ENCODE peak calls at places on chromosomes 1 and 21, in five cellular contexts. Q is CD8-positive, alpha-beta T cell; B is sigmoid colon; E is fibroblast of mammary gland; A is mucosa of descending colon. P is an unnamed sample.

GRCh38 chr1:6041432-6042062 is 4.1 kb upstream of the KCNAB2 start:
- DNase-seq in Q (peak; percentile 36), B (no peak), E (peak; percentile 21), A (peak; percentile 64), P (no peak)

GRCh38 chr1:181632960-181633359 is 149.6 kb downstream of the CACNA1E start:
- DNase-seq in Q (no peak), B (no peak), E (no peak), A (no peak), P (no peak)

GRCh38 chr1:205455581-205456382 is at the start of gene BLACAT1:
- DNase-seq in Q (no peak), B (no peak), E (no peak), A (no peak), P (no peak)

GRCh38 chr1:181803421-181803820 is 258.1 kb downstream of the ZNF648 start:
- DNase-seq in Q (no peak), B (no peak), E (no peak), A (no peak), P (no peak)

GRCh38 chr1:180586671-180587155 is 27.9 kb downstream of the OVAAL start:
- DNase-seq in Q (no peak), B (no peak), E (peak; percentile 71), A (peak; percentile 40), P (peak; percentile 24)

GRCh38 chr1:167291539-167292195 is 71.0 kb downstream of the POU2F1 start:
- DNase-seq in Q (no peak), B (no peak), E (no peak), A (no peak), P (no peak)

GRCh38 chr1:218259800-218260199 is 25.3 kb upstream of the RRP15 start:
- DNase-seq in Q (no peak), B (no peak), E (no peak), A (no peak), P (no peak)

GRCh38 chr1:222897527-222898190 is 82.8 kb downstream of the DISP1 start:
- DNase-seq in Q (no peak), B (no peak), E (peak; percentile 27), A (no peak), P (no peak)

GRCh38 chr1:152502496-152503180 is 8.0 kb upstream of the LCE5A start:
- DNase-seq in Q (no peak), B (no peak), E (peak; percentile 35), A (no peak), P (no peak)

GRCh38 chr1:182802006-182802798 is 12.6 kb downstream of the NPL start:
- DNase-seq in Q (no peak), B (no peak), E (no peak), A (no peak), P (no peak)

GRCh38 chr1:171740987-171741871 is 636 bp downstream of the VAMP4 start:
- DNase-seq in Q (peak; percentile 51), B (peak; percentile 71), E (peak; percentile 40), A (peak; percentile 48), P (no peak)

GRCh38 chr1:157994704-157995540 is 1.5 kb downstream of the KIRREL1 start:
- DNase-seq in Q (no peak), B (peak; percentile 82), E (peak; percentile 51), A (no peak), P (no peak)

GRCh38 chr21:36487641-36488307 is 7.9 kb upstream of the CLDN14 start:
- DNase-seq in Q (no peak), B (no peak), E (peak; percentile 5), A (peak; percentile 57), P (peak; percentile 39)

DNA sequence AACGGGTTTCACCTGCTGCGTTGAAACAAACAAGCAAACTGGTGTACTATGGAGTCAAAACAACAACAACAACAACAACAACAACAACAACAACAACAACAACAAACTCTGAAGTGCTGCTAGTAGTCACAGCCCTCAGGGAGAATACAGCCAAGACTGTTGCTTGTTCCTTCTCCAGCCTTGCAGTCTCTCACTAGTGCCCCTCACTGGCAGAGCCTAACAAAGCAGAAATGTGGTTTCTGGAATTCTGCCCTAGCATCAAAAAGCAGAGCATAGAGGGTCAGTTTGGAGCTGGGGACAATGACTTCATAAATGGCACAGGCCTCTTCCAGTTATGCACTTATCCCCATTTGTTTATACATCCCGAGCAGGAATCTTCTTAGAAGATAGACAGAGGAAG is 187.4 kb downstream of the KCNK2 start:
- DNase-seq in Q (no peak), B (no peak), E (no peak), A (no peak), P (no peak)
- TF ChIP-seq CTCF in Q (no peak), B (no peak), E (peak; percentile 10), A (no peak), P (peak; percentile 4)

DNA sequence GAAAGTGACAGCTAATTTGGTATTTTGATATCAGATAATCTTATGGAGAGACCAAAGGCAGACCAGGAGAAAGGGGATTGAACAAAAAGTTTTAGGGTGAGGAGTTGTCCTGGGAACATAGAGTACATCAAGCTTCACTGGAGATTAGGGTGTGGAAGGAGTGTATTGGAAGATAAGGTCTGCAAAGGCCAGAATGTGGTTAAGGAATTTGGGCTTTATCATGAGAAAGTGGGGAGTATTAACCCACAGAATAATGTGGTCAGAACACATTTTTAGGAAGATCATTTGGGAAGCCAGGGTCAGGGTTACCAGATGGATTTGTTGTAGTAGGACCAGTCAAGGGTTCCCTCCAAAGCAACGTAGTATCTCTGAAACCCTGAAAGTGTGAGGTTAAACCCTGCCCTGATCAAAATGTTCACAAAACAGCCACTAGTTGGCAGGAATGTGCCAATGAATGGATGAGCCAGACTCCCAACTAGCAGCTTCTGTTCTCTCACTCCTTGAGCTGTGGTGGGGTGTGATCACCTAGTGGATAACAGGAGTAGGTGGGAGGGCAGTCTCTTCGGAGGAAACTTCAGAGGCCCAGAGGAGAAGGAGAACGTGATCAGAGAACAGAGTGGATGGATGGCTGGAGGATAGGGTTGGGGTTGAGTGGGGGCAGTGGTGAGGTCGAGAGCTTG is 35.8 kb downstream of the SLC2A1 start:
- DNase-seq in Q (peak; percentile 68), B (no peak), E (peak; percentile 71), A (no peak), P (peak; percentile 66)
- H3K4me3 ChIP-seq in Q (no peak overlapping the region), B (no peak overlapping the region), E (no peak overlapping the region), A (no peak overlapping the region), P (no peak overlapping the region)

GRCh38 chr1:156257711-156258110 is 9.9 kb upstream of the PAQR6 start:
- DNase-seq in Q (no peak), B (no peak), E (no peak), A (no peak), P (no peak)

GRCh38 chr1:156260896-156261295 is 13.0 kb upstream of the PAQR6 start:
- DNase-seq in Q (no peak), B (no peak), E (no peak), A (no peak), P (no peak)

GRCh38 chr1:156262461-156263287 is 14.8 kb upstream of the PAQR6 start:
- DNase-seq in Q (no peak), B (no peak), E (peak; percentile 96), A (no peak), P (peak; percentile 83)

GRCh38 chr1:156258859-156259258 is 11.0 kb upstream of the PAQR6 start:
- DNase-seq in Q (no peak), B (no peak), E (no peak), A (no peak), P (no peak)

DNA sequence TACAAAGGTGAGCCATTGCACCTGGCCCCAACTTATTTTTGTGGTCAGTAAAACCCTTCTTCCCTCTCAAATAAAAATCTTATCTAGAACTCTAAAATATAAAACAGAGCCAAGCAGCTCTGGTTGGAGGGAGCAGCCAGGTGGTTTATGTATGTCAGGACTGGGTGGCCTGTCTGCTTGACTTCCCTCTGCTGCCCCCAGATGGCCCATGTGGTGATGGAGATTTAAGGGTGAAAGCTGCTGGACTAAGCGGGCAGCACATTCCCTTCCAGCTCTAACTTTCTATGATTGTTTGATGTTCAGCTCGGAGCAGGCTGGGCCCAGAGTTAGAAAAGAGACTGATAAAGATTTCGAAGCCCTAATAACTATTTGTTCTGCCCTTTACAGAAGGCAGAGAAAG is 11.9 kb upstream of the PAQR6 start:
- DNase-seq in Q (no peak), B (no peak), E (no peak), A (no peak), P (no peak)
- TF ChIP-seq CTCF in Q (no peak), B (no peak), E (no peak), A (no peak), P (peak; percentile 28)

GRCh38 chr1:112557385-112557784 is 48.6 kb downstream of the WNT2B start:
- DNase-seq in Q (no peak), B (no peak), E (peak; percentile 52), A (no peak), P (no peak)

GRCh38 chr1:112563341-112563740 is 54.6 kb downstream of the WNT2B start:
- DNase-seq in Q (no peak), B (no peak), E (no peak), A (no peak), P (no peak)

DNA sequence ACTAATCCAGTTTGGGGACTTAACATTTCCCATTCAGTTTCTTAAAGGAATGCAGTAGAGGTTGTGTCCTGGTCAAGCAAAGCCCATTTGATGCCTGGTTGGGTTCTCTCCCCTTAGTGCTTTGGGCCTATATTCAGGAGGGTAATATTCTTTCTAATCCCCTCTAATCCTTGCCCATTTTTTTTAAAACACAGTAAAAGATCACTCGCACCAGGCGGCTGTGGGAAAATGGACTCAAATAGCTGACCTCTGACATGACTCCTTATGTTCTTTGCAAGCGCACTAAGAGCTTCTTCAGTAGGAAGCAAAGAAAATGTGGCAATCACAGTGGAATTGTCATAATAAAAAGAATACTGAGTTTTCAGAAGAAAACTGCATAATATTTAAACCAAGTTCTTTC is 49.9 kb downstream of the WNT2B start:
- DNase-seq in Q (no peak), B (no peak), E (no peak), A (no peak), P (no peak)
- H3K4me3 ChIP-seq in Q (no peak overlapping the region), B (no peak overlapping the region), E (no peak overlapping the region), A (no peak overlapping the region), P (no peak overlapping the region)

DNA sequence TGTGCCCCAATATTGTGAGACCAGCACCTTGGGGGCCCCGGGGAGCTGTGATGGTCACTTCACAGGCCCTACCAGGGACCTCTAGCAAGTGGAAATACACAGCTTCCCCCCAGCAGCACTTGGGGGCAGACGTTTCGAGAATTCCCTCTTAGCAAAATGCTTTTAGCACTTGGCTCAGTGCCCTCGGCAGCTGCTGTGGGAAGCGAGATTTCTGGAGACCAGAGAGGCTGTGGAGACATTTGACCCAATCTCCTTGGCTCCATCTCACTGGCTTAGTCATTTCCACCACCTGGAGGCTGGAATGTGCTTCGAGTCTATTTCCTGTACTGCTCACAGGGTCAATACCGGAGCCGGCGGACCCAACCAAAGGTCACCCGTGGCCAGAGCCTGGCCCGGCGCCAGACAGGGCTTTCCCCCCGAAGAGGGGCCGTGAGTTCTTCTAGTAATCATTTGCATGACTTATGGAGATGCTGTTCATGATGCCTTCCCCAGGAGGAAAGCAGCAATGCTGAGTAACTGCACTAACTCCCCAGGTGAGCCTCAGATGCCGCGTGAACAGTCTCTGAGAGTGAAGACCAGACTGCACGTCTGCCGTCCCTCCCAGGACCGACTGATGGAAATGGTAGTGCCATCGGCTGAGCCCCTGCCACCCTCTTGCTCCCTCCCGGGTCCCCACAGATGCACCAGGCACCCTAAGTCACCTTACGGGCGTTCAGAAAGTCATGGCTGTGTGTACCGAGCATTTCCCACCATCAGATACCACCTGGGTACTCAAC is 4.4 kb upstream of the C2CD2 start:
- DNase-seq in Q (no peak), B (peak; percentile 93), E (peak; percentile 98), A (peak; percentile 55), P (peak; percentile 93)
- TF ChIP-seq CTCF in Q (no peak), B (no peak), E (peak; percentile 42), A (no peak), P (peak; percentile 51)

P was measured in astrocyte of the cerebellum.